ENCODE peak calls at places on chromosomes 11 and 22, in five cellular contexts. One of them, this sample, is unnamed.

GRCh38 chr11:68412593-68413475 is 47.7 kb upstream of the PPP6R3 start:
- DNase-seq in fibroblast of lung: peak
- DNase-seq in stimulated activated CD4-positive, alpha-beta T cell treated with anti-CD3 and anti-CD28 coated beads, Interleukin-1b, Interleukin-23, amount 100 ng/mL, for 24 hours: no peak
- DNase-seq in activated effector memory CD4-positive, alpha-beta T cell treated with Interleukin-2 at 50 U/mL for 16 hours: no peak
- DNase-seq in heart right ventricle: no peak
- DNase-seq in this sample: no peak

GRCh38 chr11:62340269-62340901 is 3.1 kb downstream of the ASRGL1 start:
- DNase-seq in stimulated activated CD4-positive, alpha-beta T cell treated with anti-CD3 and anti-CD28 coated beads, Interleukin-1b, Interleukin-23, amount 100 ng/mL, for 24 hours: no peak
- DNase-seq in heart right ventricle: peak
- DNase-seq in fibroblast of lung: peak
- DNase-seq in activated effector memory CD4-positive, alpha-beta T cell treated with Interleukin-2 at 50 U/mL for 16 hours: peak
- DNase-seq in this sample: peak

GRCh38 chr11:68979931-68980775 is 633 bp downstream of the MRGPRD start:
- DNase-seq in fibroblast of lung: no peak
- DNase-seq in stimulated activated CD4-positive, alpha-beta T cell treated with anti-CD3 and anti-CD28 coated beads, Interleukin-1b, Interleukin-23, amount 100 ng/mL, for 24 hours: no peak
- DNase-seq in heart right ventricle: no peak
- DNase-seq in activated effector memory CD4-positive, alpha-beta T cell treated with Interleukin-2 at 50 U/mL for 16 hours: no peak
- DNase-seq in this sample: no peak

GRCh38 chr11:69876013-69876412 is 56.8 kb upstream of the FGF3 start:
- DNase-seq in activated effector memory CD4-positive, alpha-beta T cell treated with Interleukin-2 at 50 U/mL for 16 hours: no peak
- DNase-seq in stimulated activated CD4-positive, alpha-beta T cell treated with anti-CD3 and anti-CD28 coated beads, Interleukin-1b, Interleukin-23, amount 100 ng/mL, for 24 hours: no peak
- DNase-seq in heart right ventricle: no peak
- DNase-seq in fibroblast of lung: no peak
- DNase-seq in this sample: no peak

GRCh38 chr11:35982061-35982460 is 38.2 kb downstream of the LDLRAD3 start:
- DNase-seq in fibroblast of lung: no peak
- DNase-seq in heart right ventricle: no peak
- DNase-seq in stimulated activated CD4-positive, alpha-beta T cell treated with anti-CD3 and anti-CD28 coated beads, Interleukin-1b, Interleukin-23, amount 100 ng/mL, for 24 hours: no peak
- DNase-seq in activated effector memory CD4-positive, alpha-beta T cell treated with Interleukin-2 at 50 U/mL for 16 hours: no peak
- DNase-seq in this sample: no peak

GRCh38 chr22:30361916-30362631 is 5.3 kb downstream of the CCDC157 start:
- DNase-seq in fibroblast of lung: no peak
- DNase-seq in heart right ventricle: no peak
- DNase-seq in activated effector memory CD4-positive, alpha-beta T cell treated with Interleukin-2 at 50 U/mL for 16 hours: no peak
- DNase-seq in stimulated activated CD4-positive, alpha-beta T cell treated with anti-CD3 and anti-CD28 coated beads, Interleukin-1b, Interleukin-23, amount 100 ng/mL, for 24 hours: no peak
- DNase-seq in this sample: no peak

GRCh38 chr11:93906486-93906885 is 56.1 kb upstream of the VSTM5 start:
- DNase-seq in fibroblast of lung: no peak
- DNase-seq in activated effector memory CD4-positive, alpha-beta T cell treated with Interleukin-2 at 50 U/mL for 16 hours: no peak
- DNase-seq in stimulated activated CD4-positive, alpha-beta T cell treated with anti-CD3 and anti-CD28 coated beads, Interleukin-1b, Interleukin-23, amount 100 ng/mL, for 24 hours: no peak
- DNase-seq in heart right ventricle: no peak
- DNase-seq in this sample: no peak

GRCh38 chr22:49726701-49727101 is 101.0 kb downstream of the BRD1 start:
- DNase-seq in fibroblast of lung: no peak
- DNase-seq in activated effector memory CD4-positive, alpha-beta T cell treated with Interleukin-2 at 50 U/mL for 16 hours: no peak
- DNase-seq in stimulated activated CD4-positive, alpha-beta T cell treated with anti-CD3 and anti-CD28 coated beads, Interleukin-1b, Interleukin-23, amount 100 ng/mL, for 24 hours: no peak
- DNase-seq in heart right ventricle: no peak
- DNase-seq in this sample: no peak

GRCh38 chr11:69598147-69598546 is 42.8 kb upstream of the CCND1 start:
- DNase-seq in fibroblast of lung: peak
- DNase-seq in heart right ventricle: no peak
- DNase-seq in activated effector memory CD4-positive, alpha-beta T cell treated with Interleukin-2 at 50 U/mL for 16 hours: no peak
- DNase-seq in stimulated activated CD4-positive, alpha-beta T cell treated with anti-CD3 and anti-CD28 coated beads, Interleukin-1b, Interleukin-23, amount 100 ng/mL, for 24 hours: no peak
- DNase-seq in this sample: peak

GRCh38 chr22:32558681-32559355 is 84.2 kb downstream of the FBXO7 start:
- DNase-seq in fibroblast of lung: peak
- DNase-seq in stimulated activated CD4-positive, alpha-beta T cell treated with anti-CD3 and anti-CD28 coated beads, Interleukin-1b, Interleukin-23, amount 100 ng/mL, for 24 hours: no peak
- DNase-seq in heart right ventricle: peak
- DNase-seq in activated effector memory CD4-positive, alpha-beta T cell treated with Interleukin-2 at 50 U/mL for 16 hours: no peak
- DNase-seq in this sample: no peak

GRCh38 chr11:60775420-60775961 is 9.6 kb upstream of the MS4A10 start:
- DNase-seq in heart right ventricle: peak
- DNase-seq in fibroblast of lung: peak
- DNase-seq in activated effector memory CD4-positive, alpha-beta T cell treated with Interleukin-2 at 50 U/mL for 16 hours: peak
- DNase-seq in stimulated activated CD4-positive, alpha-beta T cell treated with anti-CD3 and anti-CD28 coated beads, Interleukin-1b, Interleukin-23, amount 100 ng/mL, for 24 hours: peak
- DNase-seq in this sample: peak

GRCh38 chr11:724063-724732 is 18.2 kb downstream of the EPS8L2 start:
- DNase-seq in fibroblast of lung: no peak
- DNase-seq in stimulated activated CD4-positive, alpha-beta T cell treated with anti-CD3 and anti-CD28 coated beads, Interleukin-1b, Interleukin-23, amount 100 ng/mL, for 24 hours: no peak
- DNase-seq in activated effector memory CD4-positive, alpha-beta T cell treated with Interleukin-2 at 50 U/mL for 16 hours: no peak
- DNase-seq in heart right ventricle: no peak
- DNase-seq in this sample: no peak

GRCh38 chr11:85685820-85686459 is at the start of gene CCDC89:
- DNase-seq in activated effector memory CD4-positive, alpha-beta T cell treated with Interleukin-2 at 50 U/mL for 16 hours: no peak
- DNase-seq in heart right ventricle: peak
- DNase-seq in stimulated activated CD4-positive, alpha-beta T cell treated with anti-CD3 and anti-CD28 coated beads, Interleukin-1b, Interleukin-23, amount 100 ng/mL, for 24 hours: no peak
- DNase-seq in fibroblast of lung: peak
- DNase-seq in this sample: peak

GRCh38 chr11:15944460-15944859 is 411.9 kb downstream of the SOX6 start:
- DNase-seq in fibroblast of lung: no peak
- DNase-seq in stimulated activated CD4-positive, alpha-beta T cell treated with anti-CD3 and anti-CD28 coated beads, Interleukin-1b, Interleukin-23, amount 100 ng/mL, for 24 hours: no peak
- DNase-seq in heart right ventricle: no peak
- DNase-seq in activated effector memory CD4-positive, alpha-beta T cell treated with Interleukin-2 at 50 U/mL for 16 hours: no peak
- DNase-seq in this sample: no peak

GRCh38 chr11:118111019-118111743 is 24.4 kb upstream of the SMIM35 start:
- DNase-seq in activated effector memory CD4-positive, alpha-beta T cell treated with Interleukin-2 at 50 U/mL for 16 hours: no peak
- DNase-seq in heart right ventricle: no peak
- DNase-seq in stimulated activated CD4-positive, alpha-beta T cell treated with anti-CD3 and anti-CD28 coated beads, Interleukin-1b, Interleukin-23, amount 100 ng/mL, for 24 hours: no peak
- DNase-seq in fibroblast of lung: no peak
- DNase-seq in this sample: no peak

GRCh38 chr11:134275534-134276395 is at the start of gene GLB1L3:
- DNase-seq in fibroblast of lung: peak
- DNase-seq in heart right ventricle: no peak
- DNase-seq in stimulated activated CD4-positive, alpha-beta T cell treated with anti-CD3 and anti-CD28 coated beads, Interleukin-1b, Interleukin-23, amount 100 ng/mL, for 24 hours: peak
- DNase-seq in activated effector memory CD4-positive, alpha-beta T cell treated with Interleukin-2 at 50 U/mL for 16 hours: peak
- DNase-seq in this sample: peak

GRCh38 chr11:534592-535518 is 521 bp downstream of the HRAS start:
- DNase-seq in heart right ventricle: no peak
- DNase-seq in activated effector memory CD4-positive, alpha-beta T cell treated with Interleukin-2 at 50 U/mL for 16 hours: peak
- DNase-seq in stimulated activated CD4-positive, alpha-beta T cell treated with anti-CD3 and anti-CD28 coated beads, Interleukin-1b, Interleukin-23, amount 100 ng/mL, for 24 hours: no peak
- DNase-seq in fibroblast of lung: peak
- DNase-seq in this sample: no peak

GRCh38 chr11:65426839-65427690 is 4.5 kb downstream of the NEAT1 start:
- DNase-seq in stimulated activated CD4-positive, alpha-beta T cell treated with anti-CD3 and anti-CD28 coated beads, Interleukin-1b, Interleukin-23, amount 100 ng/mL, for 24 hours: no peak
- DNase-seq in fibroblast of lung: peak
- DNase-seq in heart right ventricle: no peak
- DNase-seq in activated effector memory CD4-positive, alpha-beta T cell treated with Interleukin-2 at 50 U/mL for 16 hours: no peak
- DNase-seq in this sample: peak

GRCh38 chr11:57476883-57477506 is 16.7 kb downstream of the RTN4RL2 start:
- DNase-seq in activated effector memory CD4-positive, alpha-beta T cell treated with Interleukin-2 at 50 U/mL for 16 hours: no peak
- DNase-seq in heart right ventricle: peak
- DNase-seq in fibroblast of lung: no peak
- DNase-seq in stimulated activated CD4-positive, alpha-beta T cell treated with anti-CD3 and anti-CD28 coated beads, Interleukin-1b, Interleukin-23, amount 100 ng/mL, for 24 hours: no peak
- DNase-seq in this sample: no peak

GRCh38 chr22:22710719-22711531 is 66.5 kb downstream of the GGTLC2 start:
- DNase-seq in activated effector memory CD4-positive, alpha-beta T cell treated with Interleukin-2 at 50 U/mL for 16 hours: peak
- DNase-seq in stimulated activated CD4-positive, alpha-beta T cell treated with anti-CD3 and anti-CD28 coated beads, Interleukin-1b, Interleukin-23, amount 100 ng/mL, for 24 hours: peak
- DNase-seq in fibroblast of lung: no peak
- DNase-seq in heart right ventricle: peak
- DNase-seq in this sample: no peak

GRCh38 chr11:26947904-26948639 is 45.8 kb upstream of the FIBIN start:
- DNase-seq in heart right ventricle: no peak
- DNase-seq in fibroblast of lung: no peak
- DNase-seq in activated effector memory CD4-positive, alpha-beta T cell treated with Interleukin-2 at 50 U/mL for 16 hours: no peak
- DNase-seq in stimulated activated CD4-positive, alpha-beta T cell treated with anti-CD3 and anti-CD28 coated beads, Interleukin-1b, Interleukin-23, amount 100 ng/mL, for 24 hours: no peak
- DNase-seq in this sample: no peak

GRCh38 chr11:46250071-46251052 is 27.1 kb upstream of the CREB3L1 start:
- DNase-seq in fibroblast of lung: peak
- DNase-seq in activated effector memory CD4-positive, alpha-beta T cell treated with Interleukin-2 at 50 U/mL for 16 hours: no peak
- DNase-seq in heart right ventricle: no peak
- DNase-seq in stimulated activated CD4-positive, alpha-beta T cell treated with anti-CD3 and anti-CD28 coated beads, Interleukin-1b, Interleukin-23, amount 100 ng/mL, for 24 hours: no peak
- DNase-seq in this sample: no peak

This sample was measured in globus pallidus.